ENCODE peak calls at places on chromosomes 2 and 18, in four cellular contexts. G is endothelial cell; Y is spleen; B is CD8-positive, alpha-beta T cell. R is an unnamed sample.

GRCh38 chr2:160353813-160354212 is 139.8 kb downstream of the RBMS1 start:
- DNase-seq in G (no peak), Y (no peak), B (no peak), R (no peak)

GRCh38 chr2:7111626-7112025 is 194.4 kb downstream of the RNF144A start:
- DNase-seq in G (no peak), B (no peak), Y (no peak), R (no peak)

GRCh38 chr2:191677091-191677645 is 768 bp upstream of the NABP1 start:
- DNase-seq in B (peak), Y (no peak), G (no peak), R (no peak)

GRCh38 chr18:31684279-31685096 is at the start of gene B4GALT6:
- DNase-seq in G (peak), Y (peak), B (no peak), R (no peak)

GRCh38 chr2:29420999-29421856 is 306.0 kb downstream of the CLIP4 start:
- DNase-seq in Y (no peak), B (no peak), G (no peak), R (no peak)

GRCh38 chr2:16700566-16701259 is 35.1 kb upstream of the CYRIA start:
- DNase-seq in B (no peak), G (no peak), Y (no peak), R (no peak)

GRCh38 chr18:51603551-51603950 is 406.1 kb upstream of the MEX3C start:
- DNase-seq in B (no peak), Y (no peak), G (no peak), R (no peak)

GRCh38 chr2:171811229-171811628 is 82.8 kb downstream of the SLC25A12 start:
- DNase-seq in Y (no peak), B (no peak), G (no peak), R (no peak)

GRCh38 chr2:114066186-114066747 is 176.4 kb downstream of the ACTR3 start:
- DNase-seq in B (no peak), Y (no peak), G (no peak), R (no peak)

GRCh38 chr18:23837591-23837990 is 148.3 kb downstream of the LAMA3 start:
- DNase-seq in G (no peak), B (no peak), Y (no peak), R (no peak)

GRCh38 chr2:53018830-53019425 is 748.7 kb upstream of the CHAC2 start:
- DNase-seq in G (no peak), Y (no peak), B (no peak), R (no peak)

GRCh38 chr2:105278654-105279053 is 37.1 kb downstream of the GPR45 start:
- DNase-seq in B (no peak), Y (no peak), G (no peak), R (no peak)
- TF ChIP-seq CTCF in B (no peak), Y (no peak), G (no peak), R (no peak)

DNA sequence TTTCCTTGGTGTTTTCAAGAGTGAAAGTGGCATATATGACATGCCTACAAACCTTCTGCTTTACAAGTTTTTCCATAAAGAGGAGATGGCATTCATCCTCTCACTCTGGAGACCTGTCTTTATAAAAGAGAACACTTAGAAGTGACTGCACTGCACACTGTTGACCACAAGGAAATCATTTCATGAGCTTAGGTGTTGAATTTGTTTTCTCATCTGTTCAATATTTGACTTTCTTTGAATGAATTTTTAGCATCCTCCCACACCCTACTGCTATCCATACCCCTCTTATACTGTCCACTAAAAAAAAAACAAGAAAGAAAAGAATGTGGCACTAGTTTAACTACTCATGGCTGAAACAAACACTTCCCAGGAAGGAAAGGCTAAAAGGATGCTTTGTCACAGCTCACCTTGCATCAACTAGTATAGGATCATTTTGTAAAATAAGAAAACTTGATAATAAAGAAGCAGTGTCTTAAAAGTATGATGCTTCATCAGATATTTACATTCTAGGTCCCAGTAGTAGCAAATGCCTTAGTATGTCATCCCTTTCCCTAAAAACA is 83.0 kb downstream of the ACVR1 start:
- DNase-seq in G (no peak), B (no peak), Y (no peak), R (no peak)
- TF ChIP-seq CTCF in G (peak), B (no peak), Y (no peak), R (no peak)

GRCh38 chr18:9734189-9734588 is 26.1 kb downstream of the RAB31 start:
- DNase-seq in B (no peak), Y (no peak), G (no peak), R (no peak)
- TF ChIP-seq CTCF in B (no peak), Y (no peak), G (no peak), R (no peak)

GRCh38 chr18:1917141-1917540 is 654.2 kb downstream of the METTL4 start:
- DNase-seq in B (no peak), Y (no peak), G (no peak), R (no peak)

GRCh38 chr18:1917546-1917945 is 653.8 kb downstream of the METTL4 start:
- DNase-seq in B (no peak), Y (no peak), G (no peak), R (no peak)

DNA sequence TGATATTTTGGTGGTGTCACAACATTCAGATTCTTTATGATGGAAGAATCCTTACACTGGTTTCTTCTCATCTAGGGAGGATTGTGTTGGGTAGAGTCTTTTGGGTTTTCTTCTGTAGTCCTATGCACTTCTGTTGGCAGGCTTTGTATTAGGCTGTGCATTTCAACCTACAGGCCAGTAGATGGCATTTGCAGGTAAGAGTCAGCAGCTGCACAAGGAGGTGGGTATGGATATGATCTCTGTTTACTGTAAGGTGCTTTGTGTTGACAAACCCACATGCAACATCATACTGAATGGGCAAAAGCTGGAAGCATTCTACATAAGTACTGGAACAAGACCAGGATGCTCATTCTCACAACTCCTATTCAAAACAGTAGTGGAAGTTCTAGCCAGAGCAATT is 656.8 kb downstream of the METTL4 start:
- DNase-seq in Y (no peak), G (no peak), B (no peak), R (no peak)
- TF ChIP-seq CTCF in Y (no peak), G (no peak), B (no peak), R (no peak)

DNA sequence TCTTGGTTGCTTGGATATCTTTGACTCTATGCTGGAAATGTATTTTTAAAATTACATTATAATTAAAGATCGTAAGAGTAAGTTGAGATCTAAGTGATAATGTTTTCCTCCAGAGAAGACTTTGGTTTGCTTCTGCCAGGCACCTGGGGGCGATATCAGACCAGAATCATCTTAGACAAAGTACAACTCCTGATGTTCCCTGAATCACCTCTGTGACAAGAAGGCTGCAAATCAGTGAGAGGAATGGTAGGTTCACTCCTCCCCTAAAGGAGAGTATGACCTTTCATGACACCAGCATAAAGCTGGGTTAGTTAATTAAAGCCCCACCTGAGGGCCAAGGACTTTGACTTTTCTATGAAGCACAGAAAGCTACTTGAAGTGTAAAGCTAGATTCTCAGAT is 114.4 kb upstream of the DTNA start:
- DNase-seq in G (no peak), Y (no peak), B (no peak), R (no peak)
- TF ChIP-seq CTCF in G (no peak), Y (no peak), B (no peak), R (no peak)

GRCh38 chr18:5600376-5601071 is 56.7 kb upstream of the EPB41L3 start:
- DNase-seq in Y (no peak), B (no peak), G (no peak), R (no peak)
- TF ChIP-seq CTCF in Y (no peak), B (no peak), G (peak), R (peak)

GRCh38 chr2:49490710-49491109 is 336.4 kb upstream of the FSHR start:
- DNase-seq in B (no peak), Y (no peak), G (peak), R (no peak)
- TF ChIP-seq CTCF in B (no peak), Y (no peak), G (peak), R (no peak)

GRCh38 chr2:141020346-141020745 is 1110.5 kb downstream of the LRP1B start:
- DNase-seq in G (no peak), Y (no peak), B (no peak), R (no peak)

GRCh38 chr2:141021109-141021508 is 1109.7 kb downstream of the LRP1B start:
- DNase-seq in G (no peak), B (no peak), Y (no peak), R (no peak)

DNA sequence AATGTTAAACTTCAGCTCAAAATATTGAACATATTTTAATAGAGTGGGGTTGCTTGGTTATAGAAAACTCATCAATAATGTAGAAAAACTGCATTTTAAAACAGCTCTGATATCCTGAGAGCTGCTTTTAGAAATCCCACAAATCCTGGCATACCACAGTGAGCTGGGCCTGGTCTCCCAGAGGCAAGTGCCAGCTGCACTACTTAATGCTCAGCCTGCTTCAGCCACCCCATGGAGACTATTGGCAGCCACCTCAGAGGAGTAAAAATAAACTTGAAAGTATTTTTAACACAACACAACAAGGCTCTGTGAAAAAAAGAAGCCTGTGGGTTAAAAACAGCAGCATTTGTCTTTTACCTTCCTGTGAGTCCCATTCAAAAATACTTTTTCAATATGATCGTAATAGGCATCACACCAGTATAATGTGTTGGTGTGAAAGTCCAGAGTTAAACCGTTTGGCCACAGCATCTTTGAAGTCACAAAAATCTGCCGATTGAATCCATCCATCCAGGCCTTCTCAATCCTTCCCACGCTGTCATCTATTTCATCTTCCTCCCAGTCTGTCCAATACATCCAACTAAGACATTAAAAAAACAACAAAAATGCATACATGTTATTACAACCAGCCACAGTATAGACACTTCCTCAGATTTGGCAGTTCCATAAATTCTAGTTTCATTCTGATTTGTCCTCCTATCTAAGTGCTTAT is 1115.3 kb downstream of the LRP1B start:
- DNase-seq in Y (no peak), G (no peak), B (no peak), R (no peak)
- TF ChIP-seq CTCF in Y (no peak), G (no peak), B (no peak), R (no peak)

R was measured in ascending aorta.